ENCODE peak calls at places on chromosomes 3 and 15, in four cellular contexts. S is HepG2, G is A549, H is H1. I is an unnamed sample.

GRCh38 chr3:170360916-170361315 is 3.4 kb downstream of the SKIL start:
- DNase-seq in G (peak), H (no peak), S (no peak), I (no peak)

GRCh38 chr3:52053307-52054304 is 2.8 kb downstream of the DUSP7 start:
- DNase-seq in H (no peak), G (no peak), S (no peak), I (no peak)

GRCh38 chr15:71729319-71729718 is 81.0 kb upstream of the NR2E3 start:
- DNase-seq in G (no peak), S (no peak), H (no peak), I (no peak)

GRCh38 chr3:55157736-55158135 is 229.9 kb upstream of the LRTM1 start:
- DNase-seq in H (no peak), S (no peak), G (no peak), I (no peak)

GRCh38 chr3:25592510-25592968 is 72.2 kb downstream of the TOP2B start:
- DNase-seq in G (peak), S (peak), H (no peak), I (peak)

GRCh38 chr15:38479286-38479685 is 25.4 kb downstream of the FAM98B start:
- DNase-seq in G (no peak), S (no peak), H (no peak), I (no peak)

GRCh38 chr3:149407898-149408297 is 30.4 kb upstream of the TM4SF1 start:
- DNase-seq in S (peak), G (no peak), H (no peak), I (no peak)

GRCh38 chr3:169072494-169072893 is 591.0 kb downstream of the MECOM start:
- DNase-seq in S (no peak), G (no peak), H (no peak), I (no peak)

GRCh38 chr3:142235690-142236089 is 10.3 kb upstream of the GK5 start:
- DNase-seq in H (no peak), G (no peak), S (no peak), I (no peak)

GRCh38 chr3:26236511-26236910 is 386.1 kb upstream of the LRRC3B start:
- DNase-seq in H (no peak), G (no peak), S (no peak), I (no peak)

GRCh38 chr15:91224750-91225380 is 124.8 kb downstream of the SV2B start:
- DNase-seq in G (peak), S (peak), H (peak), I (peak)

GRCh38 chr15:23881299-23881698 is 194.2 kb upstream of the NDN start:
- DNase-seq in S (no peak), H (no peak), G (no peak), I (no peak)

GRCh38 chr15:23877502-23878412 is 190.7 kb upstream of the NDN start:
- DNase-seq in H (peak), S (peak), G (peak), I (peak)
- TF ChIP-seq RNF2 in H (no peak), S (no peak), G (no peak), I (no peak)

GRCh38 chr15:70023769-70024491 is 73.8 kb downstream of the TLE3 start:
- DNase-seq in H (no peak), S (no peak), G (no peak), I (no peak)
- TF ChIP-seq RNF2 in H (no peak), S (no peak), G (no peak), I (no peak)

GRCh38 chr3:87473944-87474343 is 197.6 kb upstream of the POU1F1 start:
- DNase-seq in S (no peak), G (no peak), H (no peak), I (no peak)

GRCh38 chr3:87468938-87469337 is 192.6 kb upstream of the POU1F1 start:
- DNase-seq in H (no peak), S (no peak), G (peak), I (no peak)

GRCh38 chr3:87468235-87468634 is 191.9 kb upstream of the POU1F1 start:
- DNase-seq in H (no peak), G (no peak), S (no peak), I (no peak)
- TF ChIP-seq RNF2 in H (no peak), G (no peak), S (no peak), I (no peak)

GRCh38 chr15:51973220-51973619 is 1.6 kb upstream of the LEO1 start:
- DNase-seq in G (no peak), S (no peak), H (no peak), I (no peak)

GRCh38 chr15:51971353-51972133 is at the start of gene LEO1:
- DNase-seq in H (peak), S (peak), G (peak), I (peak)

GRCh38 chr15:51970132-51970817 is 1.3 kb downstream of the LEO1 start:
- DNase-seq in S (peak), H (no peak), G (peak), I (no peak)

GRCh38 chr15:51969728-51970127 is 1.9 kb downstream of the LEO1 start:
- DNase-seq in G (no peak), H (no peak), S (no peak), I (no peak)

DNA sequence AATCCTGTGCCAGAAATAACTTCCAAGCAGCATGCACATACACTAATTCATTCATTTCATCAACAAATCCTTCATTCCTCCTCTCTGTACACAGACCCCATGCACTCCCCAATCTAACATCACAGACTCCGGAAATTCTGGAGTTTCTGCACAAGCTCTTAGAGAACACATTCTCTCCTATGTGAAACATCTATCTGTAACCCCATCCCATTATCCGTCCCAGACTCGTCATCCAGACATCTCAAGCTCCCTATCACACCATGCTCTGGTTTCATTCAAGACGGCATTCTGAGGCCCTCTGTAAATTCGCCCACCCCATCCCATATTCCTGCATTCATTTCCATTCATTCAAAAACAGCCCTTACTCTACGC is 611 bp downstream of the LEO1 start:
- DNase-seq in G (no peak), H (no peak), S (no peak), I (no peak)
- TF ChIP-seq RNF2 in G (no peak), H (no peak), S (no peak), I (no peak)

GRCh38 chr15:78280289-78281072 is 16.1 kb downstream of the DNAJA4 start:
- DNase-seq in G (no peak), S (no peak), H (no peak), I (no peak)
- TF ChIP-seq RNF2 in G (no peak), S (no peak), H (no peak), I (no peak)

GRCh38 chr3:58672880-58673279 is 6.3 kb upstream of the FAM3D start:
- DNase-seq in S (no peak), G (no peak), H (no peak), I (no peak)

GRCh38 chr3:58668247-58668646 is 1.7 kb upstream of the FAM3D start:
- DNase-seq in S (no peak), H (no peak), G (no peak), I (no peak)

GRCh38 chr3:58672451-58672850 is 5.9 kb upstream of the FAM3D start:
- DNase-seq in S (no peak), H (no peak), G (no peak), I (no peak)

GRCh38 chr3:58667704-58668103 is 1.1 kb upstream of the FAM3D start:
- DNase-seq in G (no peak), S (no peak), H (no peak), I (no peak)

GRCh38 chr3:58670506-58671125 is 4.0 kb upstream of the FAM3D start:
- DNase-seq in G (no peak), S (no peak), H (no peak), I (no peak)
- TF ChIP-seq RNF2 in G (no peak), S (no peak), H (no peak), I (no peak)

DNA sequence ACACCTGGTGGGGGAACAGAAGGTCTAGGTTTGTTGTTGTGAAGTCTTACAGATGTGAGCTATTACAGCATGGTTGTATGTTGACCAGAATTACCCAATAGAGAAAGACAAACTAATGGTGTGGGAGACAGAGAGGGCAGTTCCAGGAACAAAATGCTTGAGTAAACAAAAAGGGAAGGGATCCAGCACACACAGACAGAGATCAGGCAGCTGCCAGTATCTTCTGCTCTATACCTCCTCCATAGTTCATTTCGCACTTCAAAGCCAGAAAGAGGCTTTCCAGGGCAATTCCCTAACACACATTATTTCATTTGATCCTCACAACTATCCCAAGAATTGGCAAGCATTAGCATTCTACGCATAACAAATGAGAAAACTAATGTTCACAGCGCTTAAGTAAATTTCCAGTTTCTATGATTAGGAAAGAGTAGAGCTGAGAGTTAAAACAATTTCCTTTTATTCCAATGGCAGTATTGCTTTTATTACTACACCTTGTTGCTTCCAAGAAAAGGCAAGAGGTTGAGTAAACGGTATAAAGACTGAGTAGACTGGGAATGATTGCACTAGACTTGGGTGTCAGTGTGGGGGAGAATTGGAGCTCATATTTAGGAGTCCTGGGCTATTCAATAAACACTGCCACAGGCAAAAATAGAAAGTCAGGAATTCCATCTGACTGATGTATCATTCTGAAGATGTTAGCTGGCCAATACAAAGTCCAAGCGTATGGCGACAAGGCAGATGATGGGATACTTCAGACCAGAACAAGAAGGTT is 39.7 kb upstream of the ZNF280D start:
- DNase-seq in S (peak), G (peak), H (no peak), I (no peak)
- TF ChIP-seq RNF2 in S (no peak), G (no peak), H (no peak), I (no peak)

I was measured in K562.